ENCODE peak calls at places on chromosomes 5 and 9, in eight cellular contexts. One of them, this sample, is unnamed.

GRCh38 chr9:36151306-36152210 is 15.0 kb downstream of the GLIPR2 start:
- DNase-seq in PC-9: no peak
- DNase-seq in kidney: peak; percentile 83
- DNase-seq in GM23338: no peak
- DNase-seq in neural progenitor cell: no peak
- DNase-seq in IMR-90: peak; percentile 64
- DNase-seq in uterus: no peak
- DNase-seq in A549: no peak
- DNase-seq in this sample: no peak

GRCh38 chr9:32954642-32955041 is 46.8 kb downstream of the APTX start:
- DNase-seq in IMR-90: peak; percentile 63
- DNase-seq in uterus: no peak
- DNase-seq in neural progenitor cell: no peak
- DNase-seq in GM23338: no peak
- DNase-seq in kidney: no peak
- DNase-seq in PC-9: no peak
- DNase-seq in A549: no peak
- DNase-seq in this sample: no peak

GRCh38 chr5:174816858-174817257 is 92.5 kb downstream of the MSX2 start:
- DNase-seq in kidney: no peak
- DNase-seq in neural progenitor cell: peak; percentile 30
- DNase-seq in PC-9: no peak
- DNase-seq in uterus: no peak
- DNase-seq in IMR-90: no peak
- DNase-seq in GM23338: peak; percentile 72
- DNase-seq in A549: no peak
- DNase-seq in this sample: no peak

GRCh38 chr5:131610198-131611063 is 24.6 kb downstream of the RAPGEF6 start:
- DNase-seq in GM23338: peak; percentile 21
- DNase-seq in kidney: no peak
- DNase-seq in PC-9: peak; percentile 70
- DNase-seq in neural progenitor cell: no peak
- DNase-seq in IMR-90: peak; percentile 95
- DNase-seq in A549: peak; percentile 18
- DNase-seq in uterus: no peak
- DNase-seq in this sample: no peak

GRCh38 chr9:29289365-29289764 is 1716.1 kb upstream of the C9orf72 start:
- DNase-seq in IMR-90: no peak
- DNase-seq in GM23338: no peak
- DNase-seq in uterus: no peak
- DNase-seq in A549: no peak
- DNase-seq in PC-9: no peak
- DNase-seq in kidney: no peak
- DNase-seq in neural progenitor cell: no peak
- DNase-seq in this sample: no peak

GRCh38 chr9:91131433-91131839 is 230.3 kb downstream of the AUH start:
- DNase-seq in A549: peak; percentile 31
- DNase-seq in kidney: no peak
- DNase-seq in neural progenitor cell: no peak
- DNase-seq in PC-9: peak; percentile 67
- DNase-seq in GM23338: no peak
- DNase-seq in uterus: peak; percentile 73
- DNase-seq in IMR-90: peak; percentile 100
- DNase-seq in this sample: peak; percentile 68

GRCh38 chr5:35651002-35651756 is 33.5 kb downstream of the SPEF2 start:
- DNase-seq in IMR-90: peak; percentile 57
- DNase-seq in uterus: no peak
- DNase-seq in GM23338: peak; percentile 74
- DNase-seq in PC-9: peak; percentile 43
- DNase-seq in kidney: no peak
- DNase-seq in neural progenitor cell: peak; percentile 55
- DNase-seq in A549: peak; percentile 5
- DNase-seq in this sample: no peak

GRCh38 chr5:122770479-122770878 is 4.4 kb upstream of the SNX2 start:
- DNase-seq in A549: no peak
- DNase-seq in kidney: no peak
- DNase-seq in GM23338: no peak
- DNase-seq in IMR-90: no peak
- DNase-seq in PC-9: no peak
- DNase-seq in neural progenitor cell: no peak
- DNase-seq in uterus: no peak
- DNase-seq in this sample: no peak

GRCh38 chr9:123338710-123339665 is 17.0 kb upstream of the CRB2 start:
- DNase-seq in neural progenitor cell: no peak
- DNase-seq in kidney: no peak
- DNase-seq in PC-9: no peak
- DNase-seq in GM23338: no peak
- DNase-seq in A549: no peak
- DNase-seq in uterus: no peak
- DNase-seq in IMR-90: no peak
- DNase-seq in this sample: no peak

GRCh38 chr9:83304686-83305085 is 233.5 kb downstream of the FRMD3 start:
- DNase-seq in A549: no peak
- DNase-seq in kidney: peak; percentile 92
- DNase-seq in PC-9: no peak
- DNase-seq in GM23338: no peak
- DNase-seq in IMR-90: peak; percentile 37
- DNase-seq in uterus: peak; percentile 90
- DNase-seq in neural progenitor cell: no peak
- DNase-seq in this sample: peak; percentile 92

GRCh38 chr9:81999806-82000205 is 11.2 kb downstream of the SPATA31D1 start:
- DNase-seq in uterus: no peak
- DNase-seq in neural progenitor cell: no peak
- DNase-seq in A549: no peak
- DNase-seq in kidney: no peak
- DNase-seq in IMR-90: no peak
- DNase-seq in GM23338: no peak
- DNase-seq in PC-9: no peak
- DNase-seq in this sample: no peak

GRCh38 chr5:87243161-87243877 is 24.4 kb upstream of the RASA1 start:
- DNase-seq in GM23338: no peak
- DNase-seq in kidney: no peak
- DNase-seq in uterus: no peak
- DNase-seq in IMR-90: peak; percentile 88
- DNase-seq in PC-9: peak; percentile 57
- DNase-seq in A549: no peak
- DNase-seq in neural progenitor cell: no peak
- DNase-seq in this sample: no peak

GRCh38 chr5:150570333-150570732 is 62.4 kb downstream of the NDST1 start:
- DNase-seq in neural progenitor cell: no peak
- DNase-seq in uterus: no peak
- DNase-seq in GM23338: no peak
- DNase-seq in A549: no peak
- DNase-seq in kidney: no peak
- DNase-seq in PC-9: no peak
- DNase-seq in IMR-90: no peak
- DNase-seq in this sample: peak; percentile 11

GRCh38 chr5:100311811-100312210 is 223.4 kb upstream of the FAM174A start:
- DNase-seq in kidney: no peak
- DNase-seq in GM23338: no peak
- DNase-seq in uterus: no peak
- DNase-seq in neural progenitor cell: no peak
- DNase-seq in A549: no peak
- DNase-seq in IMR-90: no peak
- DNase-seq in PC-9: no peak
- DNase-seq in this sample: no peak
- TF ChIP-seq CTCF in kidney: no peak
- TF ChIP-seq CTCF in GM23338: no peak
- TF ChIP-seq CTCF in uterus: no peak
- TF ChIP-seq CTCF in neural progenitor cell: peak; percentile 13
- TF ChIP-seq CTCF in A549: no peak
- TF ChIP-seq CTCF in IMR-90: no peak
- TF ChIP-seq CTCF in PC-9: no peak
- TF ChIP-seq CTCF in this sample: no peak

GRCh38 chr5:173324115-173325001 is 3.9 kb downstream of the STC2 start:
- DNase-seq in kidney: peak; percentile 91
- DNase-seq in neural progenitor cell: peak; percentile 60
- DNase-seq in uterus: peak; percentile 64
- DNase-seq in PC-9: no peak
- DNase-seq in IMR-90: peak; percentile 89
- DNase-seq in A549: no peak
- DNase-seq in GM23338: no peak
- DNase-seq in this sample: peak; percentile 87
- H3K4me1 ChIP-seq in kidney: peaks cover 35% of the 10 kb centered on the region
- H3K4me1 ChIP-seq in neural progenitor cell: peaks cover 34% of the 10 kb centered on the region
- H3K4me1 ChIP-seq in uterus: peaks cover 27% of the 10 kb centered on the region
- H3K4me1 ChIP-seq in PC-9: peaks cover 14% of the 10 kb centered on the region
- H3K4me1 ChIP-seq in IMR-90: peaks cover 42% of the 10 kb centered on the region
- H3K4me1 ChIP-seq in A549: peaks cover 8% of the 10 kb centered on the region
- H3K4me1 ChIP-seq in GM23338: peaks cover 27% of the 10 kb centered on the region
- H3K4me1 ChIP-seq in this sample: peaks cover 14% of the 10 kb centered on the region

GRCh38 chr5:80672140-80672736 is 17.5 kb upstream of the DHFR start:
- DNase-seq in GM23338: peak; percentile 89
- DNase-seq in kidney: peak; percentile 72
- DNase-seq in PC-9: peak; percentile 58
- DNase-seq in neural progenitor cell: peak; percentile 82
- DNase-seq in uterus: peak; percentile 47
- DNase-seq in IMR-90: peak; percentile 72
- DNase-seq in A549: peak; percentile 72
- DNase-seq in this sample: peak; percentile 70

GRCh38 chr5:80665057-80665456 is 10.3 kb upstream of the DHFR start:
- DNase-seq in PC-9: no peak
- DNase-seq in uterus: no peak
- DNase-seq in neural progenitor cell: no peak
- DNase-seq in GM23338: no peak
- DNase-seq in A549: no peak
- DNase-seq in IMR-90: no peak
- DNase-seq in kidney: no peak
- DNase-seq in this sample: no peak

GRCh38 chr5:80667384-80667783 is 12.6 kb upstream of the DHFR start:
- DNase-seq in IMR-90: no peak
- DNase-seq in GM23338: no peak
- DNase-seq in uterus: no peak
- DNase-seq in A549: no peak
- DNase-seq in kidney: no peak
- DNase-seq in neural progenitor cell: no peak
- DNase-seq in PC-9: no peak
- DNase-seq in this sample: no peak

GRCh38 chr5:80668016-80668969 is 13.5 kb upstream of the DHFR start:
- DNase-seq in neural progenitor cell: no peak
- DNase-seq in GM23338: peak; percentile 43
- DNase-seq in IMR-90: no peak
- DNase-seq in kidney: no peak
- DNase-seq in PC-9: no peak
- DNase-seq in A549: no peak
- DNase-seq in uterus: no peak
- DNase-seq in this sample: no peak
- H3K4me3 ChIP-seq in neural progenitor cell: no peak overlapping the region
- H3K4me3 ChIP-seq in GM23338: no peak overlapping the region
- H3K4me3 ChIP-seq in IMR-90: no peak overlapping the region
- H3K4me3 ChIP-seq in kidney: no peak overlapping the region
- H3K4me3 ChIP-seq in PC-9: no peak overlapping the region
- H3K4me3 ChIP-seq in A549: no peak overlapping the region
- H3K4me3 ChIP-seq in uterus: no peak overlapping the region
- H3K4me3 ChIP-seq in this sample: no peak overlapping the region

DNA sequence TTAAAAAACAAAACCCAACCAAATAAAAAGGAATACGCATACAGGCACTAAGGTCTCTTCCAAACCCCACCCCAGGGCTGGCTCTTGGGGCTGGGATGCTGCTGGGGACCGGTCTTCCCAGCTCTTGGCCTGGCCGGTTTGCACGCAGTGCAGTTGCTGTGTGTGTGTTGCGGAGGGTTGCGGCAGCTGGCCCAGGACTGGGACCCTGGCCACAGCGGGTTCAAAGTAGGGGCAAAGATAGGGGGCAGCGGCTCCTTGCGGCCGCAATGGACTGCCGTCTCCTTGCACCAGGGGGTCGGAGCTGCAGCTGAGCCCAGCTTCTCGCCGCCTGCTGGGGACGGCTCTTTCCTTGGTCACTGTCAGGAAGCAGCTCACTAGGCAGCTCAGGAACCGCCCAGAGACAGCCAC is 5.0 kb downstream of the DMRT3 start:
- DNase-seq in IMR-90: no peak
- DNase-seq in neural progenitor cell: peak; percentile 63
- DNase-seq in GM23338: peak; percentile 72
- DNase-seq in uterus: no peak
- DNase-seq in A549: no peak
- DNase-seq in PC-9: no peak
- DNase-seq in kidney: no peak
- DNase-seq in this sample: no peak
- TF ChIP-seq CTCF in IMR-90: no peak
- TF ChIP-seq CTCF in neural progenitor cell: peak; percentile 50
- TF ChIP-seq CTCF in GM23338: peak; percentile 60
- TF ChIP-seq CTCF in uterus: no peak
- TF ChIP-seq CTCF in A549: no peak
- TF ChIP-seq CTCF in PC-9: no peak
- TF ChIP-seq CTCF in kidney: no peak
- TF ChIP-seq CTCF in this sample: no peak

GRCh38 chr5:175880213-175880612 is 8.8 kb downstream of the CPLX2 start:
- DNase-seq in PC-9: no peak
- DNase-seq in neural progenitor cell: peak; percentile 33
- DNase-seq in kidney: no peak
- DNase-seq in GM23338: no peak
- DNase-seq in IMR-90: no peak
- DNase-seq in A549: no peak
- DNase-seq in uterus: no peak
- DNase-seq in this sample: no peak

GRCh38 chr5:175878544-175879438 is 7.4 kb downstream of the CPLX2 start:
- DNase-seq in PC-9: no peak
- DNase-seq in neural progenitor cell: peak; percentile 73
- DNase-seq in uterus: no peak
- DNase-seq in GM23338: peak; percentile 85
- DNase-seq in IMR-90: no peak
- DNase-seq in A549: no peak
- DNase-seq in kidney: no peak
- DNase-seq in this sample: no peak

GRCh38 chr5:175876107-175876506 is 4.7 kb downstream of the CPLX2 start:
- DNase-seq in uterus: no peak
- DNase-seq in IMR-90: no peak
- DNase-seq in A549: no peak
- DNase-seq in GM23338: no peak
- DNase-seq in PC-9: no peak
- DNase-seq in kidney: no peak
- DNase-seq in neural progenitor cell: no peak
- DNase-seq in this sample: no peak

GRCh38 chr5:175879743-175880142 is 8.4 kb downstream of the CPLX2 start:
- DNase-seq in PC-9: no peak
- DNase-seq in IMR-90: no peak
- DNase-seq in uterus: no peak
- DNase-seq in neural progenitor cell: no peak
- DNase-seq in A549: no peak
- DNase-seq in GM23338: no peak
- DNase-seq in kidney: no peak
- DNase-seq in this sample: no peak

GRCh38 chr5:175878021-175878420 is 6.6 kb downstream of the CPLX2 start:
- DNase-seq in A549: no peak
- DNase-seq in PC-9: no peak
- DNase-seq in kidney: no peak
- DNase-seq in neural progenitor cell: no peak
- DNase-seq in GM23338: no peak
- DNase-seq in uterus: no peak
- DNase-seq in IMR-90: no peak
- DNase-seq in this sample: no peak
- H3K4me1 ChIP-seq in A549: peaks cover 99% of the 10 kb centered on the region
- H3K4me1 ChIP-seq in PC-9: no peaks in the 10 kb centered on the region
- H3K4me1 ChIP-seq in kidney: no peaks in the 10 kb centered on the region
- H3K4me1 ChIP-seq in neural progenitor cell: peaks cover 16% of the 10 kb centered on the region
- H3K4me1 ChIP-seq in GM23338: peaks cover 27% of the 10 kb centered on the region
- H3K4me1 ChIP-seq in uterus: no peaks in the 10 kb centered on the region
- H3K4me1 ChIP-seq in IMR-90: no peaks in the 10 kb centered on the region
- H3K4me1 ChIP-seq in this sample: no peaks in the 10 kb centered on the region

GRCh38 chr9:129402341-129402739 is 218.6 kb downstream of the C9orf50 start:
- DNase-seq in uterus: no peak
- DNase-seq in GM23338: peak; percentile 66
- DNase-seq in IMR-90: no peak
- DNase-seq in PC-9: no peak
- DNase-seq in kidney: peak; percentile 77
- DNase-seq in neural progenitor cell: peak; percentile 84
- DNase-seq in A549: no peak
- DNase-seq in this sample: no peak
- H3K4me3 ChIP-seq in uterus: no peak overlapping the region
- H3K4me3 ChIP-seq in GM23338: peak overlapping the region; percentile 45
- H3K4me3 ChIP-seq in IMR-90: no peak overlapping the region
- H3K4me3 ChIP-seq in PC-9: no peak overlapping the region
- H3K4me3 ChIP-seq in kidney: no peak overlapping the region
- H3K4me3 ChIP-seq in neural progenitor cell: no peak overlapping the region
- H3K4me3 ChIP-seq in A549: no peak overlapping the region
- H3K4me3 ChIP-seq in this sample: no peak overlapping the region

This sample was measured in ovary.